ENCODE peak calls at places on chromosomes 7 and 10, in ten cellular contexts. W is HCT116, G is OCI-LY7, Y is hepatocyte, L is MM.1S, B is GM23248, P is GM23338, O is SK-N-SH, T is PC-3, U is PC-9. M is an unnamed sample.

GRCh38 chr10:70331486-70332268 is 47.9 kb upstream of the NPFFR1 start:
- DNase-seq in W (peak; percentile 96), G (peak; percentile 93), Y (peak; percentile 86), L (peak; percentile 50), B (peak; percentile 88), P (peak; percentile 35), O (peak; percentile 79), T (peak; percentile 99), U (peak; percentile 98), M (peak; percentile 97)

GRCh38 chr7:69429817-69430501 is 168.3 kb upstream of the AUTS2 start:
- DNase-seq in W (no peak), G (no peak), Y (peak; percentile 62), L (no peak), B (peak; percentile 74), P (peak; percentile 43), O (no peak), T (no peak), U (no peak), M (no peak)

GRCh38 chr7:131424219-131424822 is 96.6 kb downstream of the MKLN1 start:
- DNase-seq in W (peak; percentile 12), G (peak; percentile 64), Y (peak; percentile 32), L (peak; percentile 64), B (peak; percentile 75), P (peak; percentile 16), O (peak; percentile 52), T (peak; percentile 57), U (peak; percentile 43), M (peak; percentile 80)

GRCh38 chr10:45219416-45219815 is 96.0 kb downstream of the OR13A1 start:
- DNase-seq in W (no peak), G (no peak), Y (no peak), L (no peak), B (no peak), P (no peak), O (no peak), T (no peak), U (no peak), M (no peak)

GRCh38 chr10:33248638-33249037 is 85.8 kb downstream of the NRP1 start:
- DNase-seq in W (no peak), G (peak; percentile 3), Y (no peak), L (peak; percentile 79), B (peak; percentile 87), P (no peak), O (no peak), T (peak; percentile 100), U (peak; percentile 71), M (no peak)

GRCh38 chr7:44279286-44279685 is 46.1 kb downstream of the CAMK2B start:
- DNase-seq in W (no peak), G (no peak), Y (no peak), L (no peak), B (no peak), P (no peak), O (peak; percentile 67), T (no peak), U (no peak), M (no peak)

GRCh38 chr7:100875356-100875751 is 451 bp downstream of the SRRT start:
- DNase-seq in W (no peak), G (peak; percentile 58), Y (peak; percentile 60), L (peak; percentile 44), B (peak; percentile 53), P (peak; percentile 59), O (peak; percentile 81), T (peak; percentile 20), U (no peak), M (peak; percentile 79)

GRCh38 chr10:6721964-6722615 is 142.0 kb upstream of the PRKCQ start:
- DNase-seq in W (peak; percentile 62), G (no peak), Y (no peak), L (no peak), B (peak; percentile 96), P (peak; percentile 14), O (no peak), T (peak; percentile 73), U (peak; percentile 91), M (no peak)

GRCh38 chr10:3763852-3764625 is 21.0 kb downstream of the KLF6 start:
- DNase-seq in W (no peak), G (no peak), Y (no peak), L (no peak), B (peak; percentile 92), P (no peak), O (no peak), T (peak; percentile 69), U (peak; percentile 93), M (no peak)

GRCh38 chr10:91034042-91034441 is 113.2 kb upstream of the ANKRD1 start:
- DNase-seq in W (no peak), G (no peak), Y (no peak), L (no peak), B (no peak), P (no peak), O (peak; percentile 28), T (no peak), U (no peak), M (no peak)

GRCh38 chr7:128835790-128836641 is 5.8 kb downstream of the FLNC start:
- DNase-seq in W (no peak), G (no peak), Y (no peak), L (no peak), B (peak; percentile 87), P (no peak), O (no peak), T (no peak), U (no peak), M (no peak)

GRCh38 chr7:103934508-103934907 is 55.0 kb downstream of the RELN start:
- DNase-seq in W (no peak), G (no peak), Y (no peak), L (no peak), B (no peak), P (peak; percentile 24), O (no peak), T (no peak), U (no peak), M (no peak)

GRCh38 chr10:128879441-128880175 is 587.4 kb upstream of the MGMT start:
- DNase-seq in W (no peak), G (no peak), Y (no peak), L (no peak), B (no peak), P (no peak), O (no peak), T (no peak), U (no peak), M (no peak)

GRCh38 chr10:107653832-107654287 is 489.4 kb upstream of the SORCS1 start:
- DNase-seq in W (no peak), G (no peak), Y (peak; percentile 41), L (peak; percentile 37), B (peak; percentile 78), P (no peak), O (no peak), T (peak; percentile 47), U (no peak), M (no peak)

GRCh38 chr7:141097430-141097829 is 23.6 kb downstream of the TMEM178B start:
- DNase-seq in W (no peak), G (peak; percentile 13), Y (peak; percentile 11), L (peak; percentile 54), B (peak; percentile 30), P (peak; percentile 65), O (no peak), T (peak; percentile 36), U (no peak), M (peak; percentile 65)

GRCh38 chr10:13983035-13983434 is 347.7 kb downstream of the FRMD4A start:
- DNase-seq in W (no peak), G (no peak), Y (no peak), L (no peak), B (no peak), P (no peak), O (no peak), T (no peak), U (no peak), M (no peak)
- H3K9me2 ChIP-seq in W (no peaks in the 10 kb centered on the region), G (no peaks in the 10 kb centered on the region), Y (no peaks in the 10 kb centered on the region), L (no peaks in the 10 kb centered on the region), B (no peaks in the 10 kb centered on the region), P (no peaks in the 10 kb centered on the region), O (no peaks in the 10 kb centered on the region), T (no peaks in the 10 kb centered on the region), U (no peaks in the 10 kb centered on the region), M (no peaks in the 10 kb centered on the region)

GRCh38 chr10:68559872-68560200 is 301 bp upstream of the TET1 start:
- DNase-seq in W (peak; percentile 8), G (no peak), Y (no peak), L (no peak), B (peak; percentile 54), P (no peak), O (no peak), T (no peak), U (no peak), M (no peak)
- H3K9me2 ChIP-seq in W (no peaks in the 10 kb centered on the region), G (no peaks in the 10 kb centered on the region), Y (no peaks in the 10 kb centered on the region), L (no peaks in the 10 kb centered on the region), B (no peaks in the 10 kb centered on the region), P (no peaks in the 10 kb centered on the region), O (no peaks in the 10 kb centered on the region), T (no peaks in the 10 kb centered on the region), U (no peaks in the 10 kb centered on the region), M (no peaks in the 10 kb centered on the region)

DNA sequence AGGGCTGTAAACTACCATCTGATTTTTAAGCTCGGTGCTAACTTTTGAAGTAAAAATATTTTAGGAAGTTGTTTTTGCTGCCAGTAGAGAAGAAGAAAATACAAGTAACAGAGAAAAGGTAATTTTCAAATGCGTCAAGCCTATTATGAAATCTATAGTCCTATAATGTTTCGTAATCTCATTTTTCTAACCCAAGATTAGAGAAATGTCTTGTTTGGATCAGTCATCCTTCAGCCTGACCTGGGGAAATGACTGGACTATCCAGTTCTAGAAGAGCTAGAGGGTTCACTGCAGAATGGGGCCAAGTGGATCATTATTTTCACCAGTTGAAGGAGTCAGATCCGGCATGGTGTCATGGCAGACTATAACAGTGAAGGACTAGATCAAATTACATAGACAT is 62.7 kb upstream of the FGL2 start:
- DNase-seq in W (no peak), G (no peak), Y (no peak), L (no peak), B (no peak), P (no peak), O (no peak), T (no peak), U (no peak), M (no peak)
- H3K9me2 ChIP-seq in W (no peaks in the 10 kb centered on the region), G (no peaks in the 10 kb centered on the region), Y (no peaks in the 10 kb centered on the region), L (no peaks in the 10 kb centered on the region), B (no peaks in the 10 kb centered on the region), P (no peaks in the 10 kb centered on the region), O (no peaks in the 10 kb centered on the region), T (no peaks in the 10 kb centered on the region), U (no peaks in the 10 kb centered on the region), M (no peaks in the 10 kb centered on the region)

DNA sequence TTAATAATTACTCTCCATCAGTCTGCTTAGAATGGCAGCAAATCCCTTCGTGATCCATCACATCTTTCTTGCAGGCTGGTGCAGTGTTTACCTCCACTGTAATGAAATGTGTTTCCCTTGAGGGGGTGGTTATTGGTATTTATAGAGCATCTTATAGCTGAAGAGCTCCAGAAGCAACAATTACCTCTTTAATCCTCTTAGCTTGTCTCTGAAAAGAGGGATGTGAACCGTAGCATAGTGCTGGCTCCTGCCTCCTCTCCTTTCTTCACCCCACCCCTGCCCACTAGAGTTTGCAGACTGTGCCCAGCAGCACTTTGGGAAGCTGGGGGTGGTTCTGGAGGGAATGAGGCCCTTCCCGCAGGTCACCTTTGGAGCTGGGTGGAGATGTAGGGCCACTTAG is 132.6 kb downstream of the CAMK1D start:
- DNase-seq in W (no peak), G (no peak), Y (no peak), L (no peak), B (no peak), P (no peak), O (no peak), T (no peak), U (no peak), M (no peak)
- H3K9me2 ChIP-seq in W (no peaks in the 10 kb centered on the region), G (no peaks in the 10 kb centered on the region), Y (no peaks in the 10 kb centered on the region), L (no peaks in the 10 kb centered on the region), B (no peaks in the 10 kb centered on the region), P (no peaks in the 10 kb centered on the region), O (no peaks in the 10 kb centered on the region), T (no peaks in the 10 kb centered on the region), U (no peaks in the 10 kb centered on the region), M (no peaks in the 10 kb centered on the region)

M was measured in Karpas-422.